ENCODE peak calls at places on chromosomes 16 and 17, in four cellular contexts. J, E, R and D are unnamed samples.

GRCh38 chr16:1932050-1933028 is 10.7 kb downstream of the MSRB1 start:
- DNase-seq in J (no peak), E (no peak), R (no peak), D (no peak)

GRCh38 chr17:11742891-11743290 is 144.6 kb downstream of the DNAH9 start:
- DNase-seq in E (no peak), J (no peak), R (no peak), D (no peak)

GRCh38 chr16:66660422-66661209 is 35.9 kb downstream of the CMTM4 start:
- DNase-seq in E (peak; percentile 89), R (no peak), J (peak; percentile 85), D (no peak)

GRCh38 chr17:67982034-67982640 is 14.1 kb downstream of the C17orf58 start:
- DNase-seq in J (no peak), E (no peak), R (no peak), D (no peak)

GRCh38 chr17:27239046-27239445 is 54.9 kb upstream of the WSB1 start:
- DNase-seq in R (no peak), E (no peak), J (no peak), D (no peak)

GRCh38 chr16:83967091-83967490 is 953 bp upstream of the NECAB2 start:
- DNase-seq in J (no peak), E (no peak), R (no peak), D (no peak)

GRCh38 chr17:81553616-81554181 is 1.5 kb upstream of the FAAP100 start:
- DNase-seq in E (peak; percentile 82), J (peak; percentile 93), R (no peak), D (no peak)

GRCh38 chr16:55561319-55561848 is 5.1 kb upstream of the CAPNS2 start:
- DNase-seq in E (no peak), R (no peak), J (no peak), D (no peak)

GRCh38 chr17:38469875-38470274 is 41.6 kb downstream of the ARHGAP23 start:
- DNase-seq in R (no peak), J (no peak), E (peak; percentile 76), D (no peak)

GRCh38 chr16:11196286-11196828 is 59.6 kb downstream of the SOCS1 start:
- DNase-seq in J (no peak), E (no peak), R (no peak), D (no peak)

GRCh38 chr17:18025596-18026407 is 13.2 kb downstream of the ATPAF2 start:
- DNase-seq in E (peak; percentile 75), R (no peak), J (no peak), D (no peak)

GRCh38 chr17:38733315-38734234 is 3.4 kb downstream of the CISD3 start:
- DNase-seq in E (no peak), J (no peak), R (no peak), D (no peak)

GRCh38 chr16:17743158-17743557 is 272.4 kb upstream of the XYLT1 start:
- DNase-seq in E (no peak), R (no peak), J (no peak), D (no peak)

GRCh38 chr17:35021520-35022380 is 41.4 kb downstream of the LIG3 start:
- DNase-seq in E (no peak), J (no peak), R (no peak), D (no peak)

GRCh38 chr17:31008374-31009035 is 37.7 kb downstream of the RNF135 start:
- DNase-seq in J (no peak), E (peak; percentile 78), R (peak; percentile 50), D (peak; percentile 40)

GRCh38 chr16:30121741-30122620 is 1.0 kb downstream of the MAPK3 start:
- DNase-seq in J (no peak), E (peak; percentile 45), R (no peak), D (no peak)

GRCh38 chr16:57167951-57168350 is 17.9 kb downstream of the PSME3IP1 start:
- DNase-seq in J (peak; percentile 37), E (peak; percentile 61), R (peak; percentile 42), D (no peak)

GRCh38 chr17:16932611-16933010 is 39.3 kb downstream of the TNFRSF13B start:
- DNase-seq in E (no peak), R (no peak), J (no peak), D (no peak)

GRCh38 chr17:14098246-14098645 is 28.9 kb downstream of the COX10 start:
- DNase-seq in J (no peak), R (no peak), E (no peak), D (no peak)

GRCh38 chr16:83533193-83533592 is 274.6 kb upstream of the HSBP1 start:
- DNase-seq in J (peak; percentile 78), E (peak; percentile 46), R (no peak), D (no peak)

GRCh38 chr16:77579283-77579985 is 142.9 kb upstream of the NUDT7 start:
- DNase-seq in E (no peak), R (no peak), J (no peak), D (no peak)

GRCh38 chr17:76383645-76384221 is 676 bp upstream of the SPHK1 start:
- DNase-seq in J (no peak), R (peak; percentile 43), E (peak; percentile 60), D (peak; percentile 39)

GRCh38 chr17:57485566-57485865 is 229.2 kb downstream of the MSI2 start:
- DNase-seq in J (no peak), E (no peak), R (no peak), D (no peak)

GRCh38 chr16:4371481-4372314 is at the start of gene VASN:
- DNase-seq in J (no peak), R (peak; percentile 74), E (peak; percentile 94), D (peak; percentile 55)

GRCh38 chr16:23145608-23146007 is 3.6 kb downstream of the USP31 start:
- DNase-seq in R (no peak), E (peak; percentile 16), J (peak; percentile 84), D (no peak)

GRCh38 chr17:48647103-48647963 is 21.2 kb upstream of the HOXB9 start:
- DNase-seq in R (no peak), J (no peak), E (peak; percentile 37), D (no peak)

GRCh38 chr17:72452286-72453173 is 331.7 kb downstream of the SOX9 start:
- DNase-seq in R (no peak), J (no peak), E (no peak), D (no peak)

GRCh38 chr16:3328643-3329042 is 23.3 kb downstream of the ZNF75A start:
- DNase-seq in J (no peak), R (no peak), E (no peak), D (no peak)